ENCODE peak calls at places on chromosomes 1 and 21, in four cellular contexts. One of them, this sample, is unnamed.

GRCh38 chr1:174995916-174996315 is 3.8 kb upstream of the CACYBP start:
- DNase-seq in SW 1271: no peak
- DNase-seq in bronchial epithelial cell: no peak
- DNase-seq in NCI-H345: no peak
- DNase-seq in this sample: no peak

GRCh38 chr1:240149488-240150094 is 57.9 kb downstream of the FMN2 start:
- DNase-seq in SW 1271: no peak
- DNase-seq in bronchial epithelial cell: peak; percentile 22
- DNase-seq in NCI-H345: peak; percentile 47
- DNase-seq in this sample: no peak

GRCh38 chr21:44448651-44449131 is 6.6 kb upstream of the LRRC3 start:
- DNase-seq in SW 1271: no peak
- DNase-seq in bronchial epithelial cell: no peak
- DNase-seq in NCI-H345: no peak
- DNase-seq in this sample: no peak

GRCh38 chr1:10528066-10529014 is 53.6 kb downstream of the PEX14 start:
- DNase-seq in SW 1271: peak; percentile 85
- DNase-seq in bronchial epithelial cell: peak; percentile 94
- DNase-seq in NCI-H345: no peak
- DNase-seq in this sample: no peak

GRCh38 chr1:159779403-159779851 is 1.3 kb upstream of the DUSP23 start:
- DNase-seq in SW 1271: no peak
- DNase-seq in bronchial epithelial cell: peak; percentile 76
- DNase-seq in NCI-H345: no peak
- DNase-seq in this sample: no peak

GRCh38 chr1:9319789-9320519 is 27.3 kb downstream of the SPSB1 start:
- DNase-seq in SW 1271: no peak
- DNase-seq in bronchial epithelial cell: no peak
- DNase-seq in NCI-H345: peak; percentile 17
- DNase-seq in this sample: no peak

GRCh38 chr21:45819478-45820170 is 161.9 kb upstream of the COL6A1 start:
- DNase-seq in SW 1271: no peak
- DNase-seq in bronchial epithelial cell: no peak
- DNase-seq in NCI-H345: no peak
- DNase-seq in this sample: no peak

GRCh38 chr1:32701951-32702598 is 495 bp downstream of the SYNC start:
- DNase-seq in SW 1271: no peak
- DNase-seq in bronchial epithelial cell: peak; percentile 42
- DNase-seq in NCI-H345: no peak
- DNase-seq in this sample: no peak

GRCh38 chr1:154155282-154155681 is 409 bp upstream of the NUP210L start:
- DNase-seq in SW 1271: no peak
- DNase-seq in bronchial epithelial cell: peak; percentile 17
- DNase-seq in NCI-H345: peak; percentile 29
- DNase-seq in this sample: no peak

GRCh38 chr1:149995927-149996326 is 14.6 kb downstream of the OTUD7B start:
- DNase-seq in SW 1271: no peak
- DNase-seq in bronchial epithelial cell: peak; percentile 99
- DNase-seq in NCI-H345: no peak
- DNase-seq in this sample: no peak

GRCh38 chr21:36756527-36756926 is 57.6 kb downstream of the SIM2 start:
- DNase-seq in SW 1271: no peak
- DNase-seq in bronchial epithelial cell: peak; percentile 19
- DNase-seq in NCI-H345: no peak
- DNase-seq in this sample: no peak

GRCh38 chr1:19932866-19933265 is 9.4 kb upstream of the PLA2G2E start:
- DNase-seq in SW 1271: no peak
- DNase-seq in bronchial epithelial cell: no peak
- DNase-seq in NCI-H345: no peak
- DNase-seq in this sample: no peak

GRCh38 chr1:203127672-203128611 is at the start of gene ADORA1:
- DNase-seq in SW 1271: no peak
- DNase-seq in bronchial epithelial cell: peak; percentile 25
- DNase-seq in NCI-H345: peak; percentile 25
- DNase-seq in this sample: no peak

GRCh38 chr1:230067871-230068814 is 1.1 kb downstream of the GALNT2 start:
- DNase-seq in SW 1271: no peak
- DNase-seq in bronchial epithelial cell: no peak
- DNase-seq in NCI-H345: no peak
- DNase-seq in this sample: peak; percentile 27

GRCh38 chr1:162538815-162539431 is 22.6 kb upstream of the UAP1 start:
- DNase-seq in SW 1271: peak; percentile 75
- DNase-seq in bronchial epithelial cell: peak; percentile 98
- DNase-seq in NCI-H345: no peak
- DNase-seq in this sample: no peak

GRCh38 chr21:35323947-35324346 is 274.8 kb upstream of the RUNX1 start:
- DNase-seq in SW 1271: no peak
- DNase-seq in bronchial epithelial cell: no peak
- DNase-seq in NCI-H345: no peak
- DNase-seq in this sample: no peak

GRCh38 chr1:193456883-193457282 is 270.5 kb upstream of the B3GALT2 start:
- DNase-seq in SW 1271: no peak
- DNase-seq in bronchial epithelial cell: peak; percentile 46
- DNase-seq in NCI-H345: no peak
- DNase-seq in this sample: no peak

GRCh38 chr1:51305371-51305823 is 25.0 kb downstream of the TTC39A start:
- DNase-seq in SW 1271: no peak
- DNase-seq in bronchial epithelial cell: no peak
- DNase-seq in NCI-H345: no peak
- DNase-seq in this sample: no peak

GRCh38 chr1:24898152-24898908 is 31.7 kb downstream of the RUNX3 start:
- DNase-seq in SW 1271: no peak
- DNase-seq in bronchial epithelial cell: peak; percentile 29
- DNase-seq in NCI-H345: no peak
- DNase-seq in this sample: peak; percentile 59

GRCh38 chr1:85554630-85555327 is 25.8 kb upstream of the CCN1 start:
- DNase-seq in SW 1271: no peak
- DNase-seq in bronchial epithelial cell: peak; percentile 79
- DNase-seq in NCI-H345: no peak
- DNase-seq in this sample: no peak

GRCh38 chr1:42210421-42211133 is 46.0 kb upstream of the GUCA2A start:
- DNase-seq in SW 1271: no peak
- DNase-seq in bronchial epithelial cell: no peak
- DNase-seq in NCI-H345: no peak
- DNase-seq in this sample: no peak

GRCh38 chr1:32351859-32352745 is 10.2 kb downstream of the FAM229A start:
- DNase-seq in SW 1271: no peak
- DNase-seq in bronchial epithelial cell: no peak
- DNase-seq in NCI-H345: peak; percentile 60
- DNase-seq in this sample: no peak

GRCh38 chr1:39952359-39953110 is 2.4 kb upstream of the MFSD2A start:
- DNase-seq in SW 1271: no peak
- DNase-seq in bronchial epithelial cell: no peak
- DNase-seq in NCI-H345: no peak
- DNase-seq in this sample: no peak

GRCh38 chr1:156615946-156616345 is 3.3 kb upstream of the HAPLN2 start:
- DNase-seq in SW 1271: no peak
- DNase-seq in bronchial epithelial cell: no peak
- DNase-seq in NCI-H345: no peak
- DNase-seq in this sample: no peak

GRCh38 chr1:230044729-230045128 is 22.3 kb upstream of the GALNT2 start:
- DNase-seq in SW 1271: no peak
- DNase-seq in bronchial epithelial cell: no peak
- DNase-seq in NCI-H345: no peak
- DNase-seq in this sample: no peak

GRCh38 chr1:63135174-63135512 is 187.2 kb upstream of the FOXD3 start:
- DNase-seq in SW 1271: no peak
- DNase-seq in bronchial epithelial cell: no peak
- DNase-seq in NCI-H345: no peak
- DNase-seq in this sample: no peak

GRCh38 chr1:3651011-3651938 is 1.0 kb upstream of the TP73 start:
- DNase-seq in SW 1271: no peak
- DNase-seq in bronchial epithelial cell: no peak
- DNase-seq in NCI-H345: no peak
- DNase-seq in this sample: no peak

GRCh38 chr1:153540394-153541361 is at the start of gene S100A5:
- DNase-seq in SW 1271: no peak
- DNase-seq in bronchial epithelial cell: peak; percentile 71
- DNase-seq in NCI-H345: no peak
- DNase-seq in this sample: peak; percentile 53

GRCh38 chr1:248851390-248851789 is 7.5 kb downstream of the ZNF692 start:
- DNase-seq in SW 1271: no peak
- DNase-seq in bronchial epithelial cell: no peak
- DNase-seq in NCI-H345: no peak
- DNase-seq in this sample: peak; percentile 49

GRCh38 chr1:74652711-74653131 is 20.9 kb downstream of the ERICH3 start:
- DNase-seq in SW 1271: no peak
- DNase-seq in bronchial epithelial cell: peak; percentile 85
- DNase-seq in NCI-H345: no peak
- DNase-seq in this sample: no peak

This sample was measured in immature natural killer cell.